ENCODE peak calls at places on chromosomes 6 and 20, in six cellular contexts. L, E, G, V, S and K are unnamed samples.

GRCh38 chr6:159761135-159761872 is 541 bp upstream of the ACAT2 start:
- DNase-seq in G (peak; percentile 14), L (no peak), V (peak; percentile 8), S (peak; percentile 59), E (peak; percentile 21), K (no peak)

GRCh38 chr20:63330084-63330760 is 30.9 kb downstream of the CHRNA4 start:
- DNase-seq in V (no peak), E (no peak), L (no peak), S (no peak), G (no peak), K (no peak)

GRCh38 chr20:53872081-53872541 is 198.3 kb downstream of the BCAS1 start:
- DNase-seq in S (no peak), G (no peak), V (no peak), L (no peak), E (no peak), K (no peak)

GRCh38 chr20:17625246-17626051 is 55.6 kb downstream of the DSTN start:
- DNase-seq in G (no peak), S (no peak), E (no peak), L (no peak), V (no peak), K (peak; percentile 13)

GRCh38 chr6:112524071-112524470 is 176.9 kb downstream of the RFPL4B start:
- DNase-seq in G (no peak), L (no peak), S (no peak), E (no peak), V (no peak), K (no peak)

GRCh38 chr6:84618836-84619235 is 145.6 kb downstream of the TBX18 start:
- DNase-seq in S (peak; percentile 46), V (no peak), E (no peak), G (no peak), L (no peak), K (no peak)

GRCh38 chr20:1423625-1424106 is 30.8 kb upstream of the FKBP1A start:
- DNase-seq in E (peak; percentile 51), V (no peak), G (peak; percentile 92), L (no peak), S (peak; percentile 65), K (no peak)

GRCh38 chr20:62522748-62523396 is 47.1 kb upstream of the GATA5 start:
- DNase-seq in S (no peak), V (no peak), G (no peak), L (no peak), E (no peak), K (no peak)

GRCh38 chr6:156617376-156617775 is 159.8 kb upstream of the ARID1B start:
- DNase-seq in S (no peak), L (no peak), E (peak; percentile 69), V (no peak), G (peak; percentile 81), K (no peak)

GRCh38 chr6:68186870-68187269 is 448.2 kb upstream of the ADGRB3 start:
- DNase-seq in G (no peak), E (no peak), V (no peak), L (no peak), S (no peak), K (no peak)

GRCh38 chr6:32937230-32937633 is 3.6 kb downstream of the HLA-DMB start:
- DNase-seq in V (no peak), L (no peak), S (no peak), G (no peak), E (no peak), K (no peak)

GRCh38 chr6:151286192-151286591 is 46.4 kb downstream of the AKAP12 start:
- DNase-seq in S (no peak), V (no peak), G (no peak), E (peak; percentile 38), L (no peak), K (no peak)

GRCh38 chr6:70241991-70242420 is 60.9 kb downstream of the COL9A1 start:
- DNase-seq in E (peak; percentile 49), L (no peak), V (no peak), G (peak; percentile 24), S (no peak), K (no peak)

GRCh38 chr6:19731286-19731685 is 105.9 kb upstream of the ID4 start:
- DNase-seq in L (no peak), S (no peak), V (no peak), G (peak; percentile 9), E (no peak), K (no peak)

GRCh38 chr6:6661684-6662083 is 73.2 kb downstream of the LY86 start:
- DNase-seq in G (peak; percentile 56), E (no peak), L (no peak), S (no peak), V (no peak), K (no peak)

GRCh38 chr6:27178001-27178730 is 69.3 kb upstream of the PRSS16 start:
- DNase-seq in G (peak; percentile 51), S (no peak), E (no peak), V (no peak), L (peak; percentile 61), K (no peak)

GRCh38 chr6:160767019-160767646 is 65.1 kb downstream of the PLG start:
- DNase-seq in E (peak; percentile 52), V (peak; percentile 80), L (no peak), G (peak; percentile 39), S (peak; percentile 87), K (peak; percentile 57)

GRCh38 chr6:137589067-137589848 is 95.1 kb upstream of the OLIG3 start:
- DNase-seq in S (peak; percentile 65), G (peak; percentile 92), V (peak; percentile 41), L (peak; percentile 74), E (peak; percentile 63), K (peak; percentile 24)

GRCh38 chr20:22384978-22385377 is 199.4 kb downstream of the FOXA2 start:
- DNase-seq in G (peak; percentile 39), V (no peak), L (no peak), E (no peak), S (no peak), K (no peak)

GRCh38 chr6:56169366-56169765 is 78.0 kb downstream of the COL21A1 start:
- DNase-seq in L (no peak), G (no peak), E (no peak), S (no peak), V (no peak), K (no peak)

GRCh38 chr6:31058128-31058894 is 48.0 kb downstream of the MUC22 start:
- DNase-seq in S (no peak), E (peak; percentile 63), V (no peak), G (peak; percentile 61), L (no peak), K (no peak)

GRCh38 chr6:33235221-33235634 is 26.9 kb downstream of the RING1 start:
- DNase-seq in V (no peak), E (no peak), S (no peak), L (no peak), G (no peak), K (no peak)

GRCh38 chr6:44386929-44387345 is 569 bp upstream of the CDC5L start:
- DNase-seq in L (no peak), V (no peak), G (no peak), E (no peak), S (no peak), K (no peak)

GRCh38 chr20:32454164-32455145 is 96.3 kb downstream of the ASXL1 start:
- DNase-seq in L (no peak), E (no peak), V (no peak), S (no peak), G (no peak), K (peak; percentile 19)
- TF ChIP-seq POLR2AphosphoS5 in L (no peak), E (no peak), V (no peak), S (no peak), G (no peak), K (no peak)

GRCh38 chr6:16591681-16592549 is 169.3 kb downstream of the ATXN1 start:
- DNase-seq in E (no peak), V (peak; percentile 15), G (no peak), L (peak; percentile 85), S (no peak), K (peak; percentile 39)

GRCh38 chr6:16594849-16595248 is 166.4 kb downstream of the ATXN1 start:
- DNase-seq in L (no peak), G (no peak), S (no peak), V (no peak), E (no peak), K (no peak)

GRCh38 chr6:16596890-16597331 is 164.3 kb downstream of the ATXN1 start:
- DNase-seq in V (no peak), E (no peak), S (no peak), L (no peak), G (no peak), K (no peak)

GRCh38 chr6:16592550-16592892 is 168.7 kb downstream of the ATXN1 start:
- DNase-seq in E (no peak), V (no peak), L (no peak), S (no peak), G (no peak), K (no peak)

GRCh38 chr6:16595514-16595913 is 165.7 kb downstream of the ATXN1 start:
- DNase-seq in L (no peak), E (no peak), S (no peak), V (no peak), G (no peak), K (no peak)
- TF ChIP-seq TAF1 in L (no peak), E (no peak), S (no peak), V (no peak), G (no peak), K (no peak)

GRCh38 chr6:116511424-116512131 is at the start of gene CALHM5:
- DNase-seq in L (no peak), E (peak; percentile 38), V (no peak), S (no peak), G (no peak), K (no peak)
- TF ChIP-seq POLR2A in L (no peak), E (no peak), V (no peak), S (no peak), G (no peak), K (no peak)

GRCh38 chr20:41138527-41139226 is 1.3 kb downstream of the PLCG1 start:
- DNase-seq in L (no peak), E (no peak), G (peak; percentile 40), V (no peak), S (no peak), K (no peak)
- TF ChIP-seq POLR2AphosphoS5 in L (no peak), E (no peak), G (no peak), V (no peak), S (no peak), K (no peak)